ENCODE peak calls at places on chromosomes 7 and 10, in four cellular contexts. J, N, G and A are unnamed samples.

GRCh38 chr10:124417846-124418725 is 637 bp downstream of the OAT start:
- DNase-seq in J (peak), N (peak), G (peak), A (peak)

GRCh38 chr7:716212-716611 is 10.3 kb upstream of the DNAAF5 start:
- DNase-seq in J (no peak), N (peak), G (no peak), A (no peak)

GRCh38 chr7:21504021-21504420 is 38.8 kb upstream of the DNAH11 start:
- DNase-seq in J (no peak), N (no peak), G (no peak), A (no peak)

GRCh38 chr7:128188396-128189230 is 52.5 kb upstream of the LEP start:
- DNase-seq in J (no peak), N (no peak), G (no peak), A (no peak)

GRCh38 chr7:143909863-143910262 is 7.9 kb upstream of the TCAF1 start:
- DNase-seq in J (no peak), N (no peak), G (no peak), A (no peak)

GRCh38 chr7:111374027-111374426 is 188.3 kb downstream of the IMMP2L start:
- DNase-seq in J (no peak), N (no peak), G (no peak), A (no peak)

GRCh38 chr7:2564970-2565546 is 6.3 kb downstream of the IQCE start:
- DNase-seq in J (no peak), N (no peak), G (no peak), A (no peak)

GRCh38 chr10:99966306-99966705 is 43.4 kb downstream of the DNMBP start:
- DNase-seq in J (peak), N (no peak), G (no peak), A (peak)

GRCh38 chr7:35555386-35555785 is 139.5 kb downstream of the HERPUD2 start:
- DNase-seq in J (no peak), N (no peak), G (no peak), A (no peak)

GRCh38 chr10:128000660-128001059 is 93.8 kb downstream of the PTPRE start:
- DNase-seq in J (peak), N (peak), G (no peak), A (peak)

GRCh38 chr7:156533420-156533819 is 107.2 kb upstream of the RNF32 start:
- DNase-seq in J (no peak), N (no peak), G (no peak), A (no peak)

GRCh38 chr10:95330966-95331453 is 40.2 kb upstream of the PDLIM1 start:
- DNase-seq in J (peak), N (no peak), G (no peak), A (no peak)

GRCh38 chr10:113073549-113074189 is 123.6 kb downstream of the TCF7L2 start:
- DNase-seq in J (peak), N (peak), G (no peak), A (peak)

GRCh38 chr7:96989241-96989858 is 16.0 kb upstream of the DLX6 start:
- DNase-seq in J (no peak), N (no peak), G (no peak), A (no peak)

GRCh38 chr10:86334515-86335085 is 32.0 kb downstream of the GRID1 start:
- DNase-seq in J (no peak), N (no peak), G (no peak), A (no peak)

GRCh38 chr10:28677889-28678686 is 767 bp downstream of the BAMBI start:
- DNase-seq in J (no peak), N (no peak), G (peak), A (peak)

GRCh38 chr7:27771111-27771510 is 31.1 kb downstream of the TAX1BP1 start:
- DNase-seq in J (no peak), N (no peak), G (no peak), A (peak)

GRCh38 chr10:103653581-103654020 is 160.1 kb downstream of the NEURL1 start:
- DNase-seq in J (no peak), N (peak), G (no peak), A (peak)

GRCh38 chr7:69690329-69690728 is 92.1 kb downstream of the AUTS2 start:
- DNase-seq in J (no peak), N (no peak), G (no peak), A (no peak)

GRCh38 chr10:132183046-132183445 is 3.7 kb upstream of the DPYSL4 start:
- DNase-seq in J (no peak), N (no peak), G (no peak), A (peak)

GRCh38 chr7:90764848-90765570 is 168.9 kb downstream of the CDK14 start:
- DNase-seq in J (no peak), N (no peak), G (no peak), A (no peak)

GRCh38 chr10:93916257-93917063 is 22.7 kb downstream of the SLC35G1 start:
- DNase-seq in J (peak), N (no peak), G (no peak), A (peak)

GRCh38 chr10:17617031-17617911 is at the start of gene HACD1:
- DNase-seq in J (peak), N (peak), G (peak), A (peak)

GRCh38 chr10:5338010-5338409 is 26.8 kb upstream of the UCN3 start:
- DNase-seq in J (no peak), N (no peak), G (no peak), A (no peak)

GRCh38 chr7:158572000-158572828 is 15.4 kb downstream of the PTPRN2 start:
- DNase-seq in J (peak), N (no peak), G (no peak), A (peak)
- TF ChIP-seq CTCF in J (no peak), N (no peak), G (no peak), A (peak)

GRCh38 chr10:92079003-92079402 is 155.4 kb downstream of the BTAF1 start:
- DNase-seq in J (no peak), N (no peak), G (no peak), A (no peak)

GRCh38 chr10:92076722-92077121 is 153.2 kb downstream of the BTAF1 start:
- DNase-seq in J (no peak), N (no peak), G (no peak), A (no peak)

GRCh38 chr10:92068900-92069299 is 145.3 kb downstream of the BTAF1 start:
- DNase-seq in J (no peak), N (no peak), G (no peak), A (no peak)

GRCh38 chr10:92075829-92076228 is 152.3 kb downstream of the BTAF1 start:
- DNase-seq in J (no peak), N (no peak), G (no peak), A (no peak)

GRCh38 chr10:92074126-92074887 is 150.7 kb downstream of the BTAF1 start:
- DNase-seq in J (peak), N (no peak), G (no peak), A (peak)
- TF ChIP-seq CTCF in J (no peak), N (peak), G (no peak), A (peak)

DNA sequence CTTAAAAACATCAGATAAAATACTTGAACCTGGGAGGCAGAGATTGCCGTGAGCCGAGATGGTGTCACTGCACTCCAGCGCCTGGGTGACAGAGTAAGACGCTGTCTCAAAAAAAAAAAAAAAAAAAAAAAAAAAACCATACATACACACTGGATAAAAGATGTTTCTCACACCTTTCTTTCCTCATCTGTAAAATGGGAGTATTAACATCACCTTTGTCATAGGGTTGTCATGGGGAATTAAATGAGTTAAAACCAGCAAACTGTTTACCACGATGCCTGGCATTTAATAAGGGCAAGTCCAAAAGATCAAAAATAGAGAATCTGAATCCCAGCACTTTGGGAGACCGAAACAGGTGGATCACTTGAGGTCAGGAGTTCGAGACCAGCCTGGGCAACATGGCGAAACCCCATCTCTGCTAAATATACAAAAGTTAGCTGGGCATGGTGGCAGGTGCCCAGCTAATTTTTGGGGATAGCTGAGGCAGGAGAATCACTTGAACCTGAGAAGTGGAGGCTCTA is 12.9 kb downstream of the LRRC20 start:
- DNase-seq in J (no peak), N (no peak), G (no peak), A (no peak)
- TF ChIP-seq CTCF in J (no peak), N (no peak), G (no peak), A (no peak)

DNA sequence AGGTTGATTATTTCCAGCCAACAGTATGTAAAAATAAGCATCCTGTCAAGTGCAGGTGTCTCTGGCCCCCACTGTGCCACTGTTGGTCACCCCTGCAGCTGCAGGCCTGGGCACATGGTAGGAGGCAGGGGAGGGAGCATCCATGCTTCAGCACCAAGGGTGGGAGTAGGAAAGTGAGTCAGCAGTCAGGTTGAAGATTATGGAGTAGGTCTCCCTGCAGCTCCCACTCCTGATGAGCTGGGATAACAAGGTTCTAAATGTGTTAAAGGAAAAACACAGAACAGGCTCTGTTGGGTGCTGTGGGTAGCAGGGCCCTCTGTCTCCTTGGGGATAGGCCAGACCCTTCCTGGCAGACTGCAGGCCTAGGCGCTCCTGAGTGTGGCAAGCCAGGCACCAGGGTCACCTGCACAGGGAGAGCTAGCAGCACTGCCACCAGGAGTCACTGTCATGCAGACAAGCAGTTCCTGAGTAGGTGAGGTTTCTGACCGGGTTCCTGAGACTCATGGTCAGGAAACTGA is 59.3 kb downstream of the NUDCD3 start:
- DNase-seq in J (no peak), N (no peak), G (peak), A (no peak)
- TF ChIP-seq CTCF in J (no peak), N (no peak), G (no peak), A (no peak)